ENCODE peak calls at places on chromosomes 12 and 14, in five cellular contexts. One of them, this sample, is unnamed.

GRCh38 chr12:43317156-43317555 is 234.8 kb downstream of the ADAMTS20 start:
- DNase-seq in astrocyte of the spinal cord: no peak
- DNase-seq in GM23248: no peak
- DNase-seq in aorta: no peak
- DNase-seq in mesendoderm: no peak
- DNase-seq in this sample: no peak

GRCh38 chr12:2794261-2794735 is 472 bp upstream of the FKBP4 start:
- DNase-seq in aorta: no peak
- DNase-seq in mesendoderm: peak; percentile 87
- DNase-seq in astrocyte of the spinal cord: no peak
- DNase-seq in GM23248: peak; percentile 55
- DNase-seq in this sample: no peak

GRCh38 chr14:36524874-36525745 is 5.1 kb upstream of the NKX2-1 start:
- DNase-seq in mesendoderm: peak; percentile 91
- DNase-seq in GM23248: peak; percentile 46
- DNase-seq in aorta: no peak
- DNase-seq in astrocyte of the spinal cord: no peak
- DNase-seq in this sample: peak; percentile 88

GRCh38 chr12:15532364-15532977 is 210.2 kb downstream of the PTPRO start:
- DNase-seq in aorta: no peak
- DNase-seq in GM23248: peak; percentile 84
- DNase-seq in astrocyte of the spinal cord: peak; percentile 76
- DNase-seq in mesendoderm: peak; percentile 82
- DNase-seq in this sample: peak; percentile 41

GRCh38 chr14:30160608-30161007 is 233.0 kb upstream of the PRKD1 start:
- DNase-seq in GM23248: no peak
- DNase-seq in mesendoderm: no peak
- DNase-seq in astrocyte of the spinal cord: no peak
- DNase-seq in aorta: no peak
- DNase-seq in this sample: no peak

GRCh38 chr14:65019944-65020566 is 33.4 kb downstream of the FNTB start:
- DNase-seq in astrocyte of the spinal cord: peak; percentile 84
- DNase-seq in GM23248: peak; percentile 84
- DNase-seq in aorta: no peak
- DNase-seq in mesendoderm: peak; percentile 83
- DNase-seq in this sample: peak; percentile 45

GRCh38 chr12:47557401-47557800 is 148.4 kb downstream of the RPAP3 start:
- DNase-seq in GM23248: no peak
- DNase-seq in astrocyte of the spinal cord: no peak
- DNase-seq in mesendoderm: peak; percentile 17
- DNase-seq in aorta: no peak
- DNase-seq in this sample: no peak

GRCh38 chr12:90111646-90112565 is 403.3 kb upstream of the ATP2B1 start:
- DNase-seq in astrocyte of the spinal cord: no peak
- DNase-seq in GM23248: no peak
- DNase-seq in mesendoderm: no peak
- DNase-seq in aorta: no peak
- DNase-seq in this sample: no peak

GRCh38 chr14:72638021-72638420 is 255.9 kb downstream of the DPF3 start:
- DNase-seq in GM23248: peak; percentile 95
- DNase-seq in astrocyte of the spinal cord: peak; percentile 61
- DNase-seq in aorta: no peak
- DNase-seq in mesendoderm: no peak
- DNase-seq in this sample: no peak

GRCh38 chr14:77498984-77499527 is 440 bp upstream of the ISM2 start:
- DNase-seq in astrocyte of the spinal cord: no peak
- DNase-seq in mesendoderm: peak; percentile 38
- DNase-seq in aorta: no peak
- DNase-seq in GM23248: peak; percentile 32
- DNase-seq in this sample: peak; percentile 81

GRCh38 chr12:123142948-123143752 is 7.7 kb downstream of the PITPNM2 start:
- DNase-seq in GM23248: no peak
- DNase-seq in mesendoderm: no peak
- DNase-seq in astrocyte of the spinal cord: peak; percentile 53
- DNase-seq in aorta: no peak
- DNase-seq in this sample: no peak

GRCh38 chr12:107817250-107817649 is 42.7 kb downstream of the ASCL4 start:
- DNase-seq in aorta: no peak
- DNase-seq in astrocyte of the spinal cord: no peak
- DNase-seq in mesendoderm: no peak
- DNase-seq in GM23248: no peak
- DNase-seq in this sample: no peak

GRCh38 chr12:126742326-126742725 is 1524.6 kb upstream of the TMEM132C start:
- DNase-seq in astrocyte of the spinal cord: peak; percentile 45
- DNase-seq in mesendoderm: no peak
- DNase-seq in GM23248: no peak
- DNase-seq in aorta: no peak
- DNase-seq in this sample: no peak

GRCh38 chr12:45601390-45601789 is 128.1 kb upstream of the ARID2 start:
- DNase-seq in astrocyte of the spinal cord: no peak
- DNase-seq in GM23248: no peak
- DNase-seq in mesendoderm: no peak
- DNase-seq in aorta: no peak
- DNase-seq in this sample: no peak

GRCh38 chr14:67435603-67436002 is 23.6 kb upstream of the PLEK2 start:
- DNase-seq in astrocyte of the spinal cord: no peak
- DNase-seq in GM23248: no peak
- DNase-seq in aorta: no peak
- DNase-seq in mesendoderm: no peak
- DNase-seq in this sample: no peak

GRCh38 chr14:64717870-64718269 is 13.6 kb downstream of the PLEKHG3 start:
- DNase-seq in astrocyte of the spinal cord: no peak
- DNase-seq in GM23248: no peak
- DNase-seq in mesendoderm: peak; percentile 23
- DNase-seq in aorta: no peak
- DNase-seq in this sample: no peak

GRCh38 chr12:75812341-75813018 is 219.1 kb downstream of the PHLDA1 start:
- DNase-seq in astrocyte of the spinal cord: peak; percentile 89
- DNase-seq in GM23248: peak; percentile 93
- DNase-seq in mesendoderm: no peak
- DNase-seq in aorta: no peak
- DNase-seq in this sample: no peak

GRCh38 chr14:104434214-104435076 is 145.1 kb upstream of the C14orf180 start:
- DNase-seq in astrocyte of the spinal cord: no peak
- DNase-seq in mesendoderm: no peak
- DNase-seq in aorta: peak; percentile 33
- DNase-seq in GM23248: no peak
- DNase-seq in this sample: no peak

GRCh38 chr12:77861317-77861716 is 30.6 kb downstream of the NAV3 start:
- DNase-seq in astrocyte of the spinal cord: no peak
- DNase-seq in aorta: no peak
- DNase-seq in mesendoderm: no peak
- DNase-seq in GM23248: no peak
- DNase-seq in this sample: no peak

GRCh38 chr14:21320913-21321312 is 41.0 kb downstream of the RPGRIP1 start:
- DNase-seq in GM23248: no peak
- DNase-seq in mesendoderm: no peak
- DNase-seq in astrocyte of the spinal cord: no peak
- DNase-seq in aorta: no peak
- DNase-seq in this sample: no peak

GRCh38 chr12:6224550-6224949 is 24.4 kb downstream of the CD9 start:
- DNase-seq in astrocyte of the spinal cord: peak; percentile 70
- DNase-seq in aorta: peak; percentile 90
- DNase-seq in mesendoderm: no peak
- DNase-seq in GM23248: peak; percentile 87
- DNase-seq in this sample: no peak

GRCh38 chr12:117384735-117385134 is 23.3 kb upstream of the NOS1 start:
- DNase-seq in aorta: no peak
- DNase-seq in astrocyte of the spinal cord: no peak
- DNase-seq in GM23248: no peak
- DNase-seq in mesendoderm: no peak
- DNase-seq in this sample: no peak

GRCh38 chr12:24478254-24478653 is 470.6 kb downstream of the BCAT1 start:
- DNase-seq in astrocyte of the spinal cord: peak; percentile 30
- DNase-seq in mesendoderm: no peak
- DNase-seq in GM23248: no peak
- DNase-seq in aorta: no peak
- DNase-seq in this sample: no peak

GRCh38 chr12:126727218-126727601 is 1539.8 kb upstream of the TMEM132C start:
- DNase-seq in GM23248: no peak
- DNase-seq in aorta: no peak
- DNase-seq in mesendoderm: no peak
- DNase-seq in astrocyte of the spinal cord: no peak
- DNase-seq in this sample: peak; percentile 45

GRCh38 chr12:16606201-16606849 is 363 bp upstream of the LMO3 start:
- DNase-seq in aorta: peak; percentile 57
- DNase-seq in astrocyte of the spinal cord: peak; percentile 34
- DNase-seq in GM23248: peak; percentile 68
- DNase-seq in mesendoderm: peak; percentile 81
- DNase-seq in this sample: peak; percentile 19

GRCh38 chr12:752673-753400 is 458 bp downstream of the WNK1 start:
- DNase-seq in GM23248: peak; percentile 79
- DNase-seq in astrocyte of the spinal cord: peak; percentile 48
- DNase-seq in mesendoderm: peak; percentile 67
- DNase-seq in aorta: peak; percentile 76
- DNase-seq in this sample: peak; percentile 83

GRCh38 chr12:48021485-48022179 is 17.4 kb upstream of the COL2A1 start:
- DNase-seq in mesendoderm: peak; percentile 99
- DNase-seq in astrocyte of the spinal cord: no peak
- DNase-seq in GM23248: no peak
- DNase-seq in aorta: no peak
- DNase-seq in this sample: peak; percentile 89

GRCh38 chr12:70964867-70965469 is 44.4 kb upstream of the PTPRR start:
- DNase-seq in astrocyte of the spinal cord: no peak
- DNase-seq in GM23248: no peak
- DNase-seq in aorta: no peak
- DNase-seq in mesendoderm: peak; percentile 74
- DNase-seq in this sample: no peak

GRCh38 chr12:50110762-50111416 is 1.1 kb upstream of the COX14 start:
- DNase-seq in GM23248: peak; percentile 60
- DNase-seq in mesendoderm: peak; percentile 84
- DNase-seq in aorta: peak; percentile 84
- DNase-seq in astrocyte of the spinal cord: no peak
- DNase-seq in this sample: peak; percentile 71

GRCh38 chr12:53748072-53748840 is 3.5 kb downstream of the CISTR start:
- DNase-seq in astrocyte of the spinal cord: no peak
- DNase-seq in aorta: no peak
- DNase-seq in GM23248: no peak
- DNase-seq in mesendoderm: no peak
- DNase-seq in this sample: peak; percentile 70

GRCh38 chr12:92107621-92108131 is 38.0 kb downstream of the BTG1 start:
- DNase-seq in aorta: no peak
- DNase-seq in astrocyte of the spinal cord: no peak
- DNase-seq in GM23248: no peak
- DNase-seq in mesendoderm: peak; percentile 42
- DNase-seq in this sample: no peak

DNA sequence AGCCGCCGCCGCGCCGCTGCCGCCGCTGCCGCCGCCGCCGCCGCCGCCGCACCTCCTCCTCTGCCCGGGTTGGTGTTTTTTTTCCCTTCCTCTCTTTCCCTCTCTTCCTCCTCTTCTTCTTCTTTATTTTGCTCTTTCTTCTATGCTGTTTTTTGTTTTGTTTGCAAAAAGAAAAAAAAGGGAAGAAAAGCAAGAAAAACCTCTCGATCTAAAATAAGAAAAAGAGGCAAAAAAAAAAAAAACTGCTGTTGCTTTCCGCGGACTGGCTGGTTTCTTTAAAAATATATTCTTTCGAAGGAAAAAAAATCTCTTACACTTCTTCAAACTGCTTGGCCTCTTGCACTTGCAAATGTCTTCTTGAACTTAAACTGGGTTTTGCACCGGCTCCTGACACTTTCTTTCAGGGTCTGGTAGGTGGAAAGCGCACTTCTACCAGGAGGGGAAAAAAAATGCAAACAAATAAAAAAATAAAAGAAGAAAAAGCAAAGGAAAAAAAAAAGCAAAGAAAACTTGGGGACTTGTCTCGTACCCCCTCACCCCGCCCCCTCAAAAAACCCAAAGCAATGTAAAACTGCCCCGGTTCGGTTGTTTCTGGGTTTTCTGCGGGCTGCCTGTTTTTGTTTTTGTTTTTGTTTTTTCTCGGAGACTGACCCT is 582 bp downstream of the BCL11B start:
- DNase-seq in aorta: no peak
- DNase-seq in astrocyte of the spinal cord: no peak
- DNase-seq in mesendoderm: no peak
- DNase-seq in GM23248: no peak
- DNase-seq in this sample: peak; percentile 36
- H3K4me3 ChIP-seq in aorta: peak overlapping the region; percentile 18
- H3K4me3 ChIP-seq in astrocyte of the spinal cord: peak overlapping the region; percentile 46
- H3K4me3 ChIP-seq in mesendoderm: peak overlapping the region; percentile 71
- H3K4me3 ChIP-seq in GM23248: peak overlapping the region; percentile 70
- H3K4me3 ChIP-seq in this sample: peak overlapping the region; percentile 78

GRCh38 chr12:121781751-121782615 is 11.5 kb downstream of the RHOF start:
- DNase-seq in mesendoderm: no peak
- DNase-seq in GM23248: peak; percentile 53
- DNase-seq in aorta: no peak
- DNase-seq in astrocyte of the spinal cord: peak; percentile 17
- DNase-seq in this sample: peak; percentile 73
- H3K4me3 ChIP-seq in mesendoderm: no peak overlapping the region
- H3K4me3 ChIP-seq in GM23248: no peak overlapping the region
- H3K4me3 ChIP-seq in aorta: no peak overlapping the region
- H3K4me3 ChIP-seq in astrocyte of the spinal cord: no peak overlapping the region
- H3K4me3 ChIP-seq in this sample: no peak overlapping the region

GRCh38 chr14:68691031-68691864 is 101.6 kb downstream of the ZFP36L1 start:
- DNase-seq in aorta: peak; percentile 47
- DNase-seq in astrocyte of the spinal cord: no peak
- DNase-seq in mesendoderm: no peak
- DNase-seq in GM23248: no peak
- DNase-seq in this sample: peak; percentile 86

GRCh38 chr14:68687746-68688145 is 105.1 kb downstream of the ZFP36L1 start:
- DNase-seq in mesendoderm: peak; percentile 36
- DNase-seq in aorta: no peak
- DNase-seq in astrocyte of the spinal cord: peak; percentile 93
- DNase-seq in GM23248: peak; percentile 95
- DNase-seq in this sample: no peak

GRCh38 chr14:68688872-68689371 is 103.9 kb downstream of the ZFP36L1 start:
- DNase-seq in GM23248: peak; percentile 59
- DNase-seq in aorta: no peak
- DNase-seq in astrocyte of the spinal cord: peak; percentile 70
- DNase-seq in mesendoderm: no peak
- DNase-seq in this sample: peak; percentile 50

GRCh38 chr14:68690106-68690960 is 102.5 kb downstream of the ZFP36L1 start:
- DNase-seq in GM23248: peak; percentile 57
- DNase-seq in aorta: peak; percentile 34
- DNase-seq in mesendoderm: no peak
- DNase-seq in astrocyte of the spinal cord: no peak
- DNase-seq in this sample: no peak

DNA sequence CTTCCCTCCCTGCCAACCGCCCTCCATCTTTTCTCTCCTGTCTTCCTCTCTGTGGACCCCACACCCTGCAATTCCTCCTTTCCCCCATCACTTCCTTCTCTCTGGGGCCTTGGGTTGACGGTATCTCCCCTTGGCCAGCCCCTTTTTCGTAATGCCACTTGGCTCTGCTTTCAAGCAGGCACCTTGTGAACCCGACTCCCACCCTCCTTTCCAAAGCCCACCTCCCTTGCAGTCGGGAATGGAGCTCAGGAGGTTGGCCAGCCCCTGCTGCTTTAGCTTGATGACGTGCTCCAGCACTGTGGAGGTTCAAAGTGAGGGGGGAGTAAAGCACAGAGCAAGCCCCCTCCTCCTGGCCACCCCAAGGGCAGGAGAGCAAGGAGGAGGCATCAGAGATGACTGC is 103.4 kb downstream of the ZFP36L1 start:
- DNase-seq in aorta: peak; percentile 22
- DNase-seq in GM23248: no peak
- DNase-seq in astrocyte of the spinal cord: no peak
- DNase-seq in mesendoderm: no peak
- DNase-seq in this sample: no peak
- H3K4me3 ChIP-seq in aorta: no peak overlapping the region
- H3K4me3 ChIP-seq in GM23248: no peak overlapping the region
- H3K4me3 ChIP-seq in astrocyte of the spinal cord: no peak overlapping the region
- H3K4me3 ChIP-seq in mesendoderm: no peak overlapping the region
- H3K4me3 ChIP-seq in this sample: no peak overlapping the region

GRCh38 chr14:92322516-92322915 is 449 bp upstream of the SLC24A4 start:
- DNase-seq in aorta: no peak
- DNase-seq in mesendoderm: no peak
- DNase-seq in astrocyte of the spinal cord: no peak
- DNase-seq in GM23248: no peak
- DNase-seq in this sample: peak; percentile 70
- H3K4me3 ChIP-seq in aorta: peak overlapping the region; percentile 80
- H3K4me3 ChIP-seq in mesendoderm: no peak overlapping the region
- H3K4me3 ChIP-seq in astrocyte of the spinal cord: no peak overlapping the region
- H3K4me3 ChIP-seq in GM23248: no peak overlapping the region
- H3K4me3 ChIP-seq in this sample: peak overlapping the region; percentile 41